ENCODE peak calls at places on chromosome 13, in eight cellular contexts. One of them, this sample, is unnamed.

GRCh38 chr13:37319041-37319443 is 213.6 kb upstream of the CSNK1A1L start:
- DNase-seq in progenitor cell of endocrine pancreas: no peak
- DNase-seq in heart left ventricle: no peak
- DNase-seq in fibroblast of mammary gland: peak
- DNase-seq in K562: no peak
- DNase-seq in cardiac muscle cell: no peak
- DNase-seq in ovary: no peak
- DNase-seq in AG10803: peak
- DNase-seq in this sample: no peak

GRCh38 chr13:40028446-40028845 is 373.0 kb downstream of the COG6 start:
- DNase-seq in progenitor cell of endocrine pancreas: no peak
- DNase-seq in heart left ventricle: no peak
- DNase-seq in fibroblast of mammary gland: no peak
- DNase-seq in K562: no peak
- DNase-seq in cardiac muscle cell: no peak
- DNase-seq in ovary: no peak
- DNase-seq in AG10803: no peak
- DNase-seq in this sample: no peak

GRCh38 chr13:18948012-18948663 is 233.5 kb downstream of the TUBA3C start:
- DNase-seq in progenitor cell of endocrine pancreas: no peak
- DNase-seq in heart left ventricle: no peak
- DNase-seq in fibroblast of mammary gland: no peak
- DNase-seq in K562: no peak
- DNase-seq in cardiac muscle cell: no peak
- DNase-seq in ovary: no peak
- DNase-seq in AG10803: no peak
- DNase-seq in this sample: no peak

GRCh38 chr13:97072297-97072696 is 78.0 kb upstream of the OXGR1 start:
- DNase-seq in progenitor cell of endocrine pancreas: no peak
- DNase-seq in heart left ventricle: no peak
- DNase-seq in fibroblast of mammary gland: no peak
- DNase-seq in K562: no peak
- DNase-seq in cardiac muscle cell: no peak
- DNase-seq in ovary: no peak
- DNase-seq in AG10803: no peak
- DNase-seq in this sample: no peak

GRCh38 chr13:112818040-112818697 is 128.3 kb downstream of the ATP11A start:
- DNase-seq in progenitor cell of endocrine pancreas: no peak
- DNase-seq in heart left ventricle: no peak
- DNase-seq in fibroblast of mammary gland: no peak
- DNase-seq in K562: no peak
- DNase-seq in cardiac muscle cell: no peak
- DNase-seq in ovary: no peak
- DNase-seq in AG10803: no peak
- DNase-seq in this sample: no peak

GRCh38 chr13:40968416-40969000 is 50.6 kb downstream of the ELF1 start:
- DNase-seq in progenitor cell of endocrine pancreas: no peak
- DNase-seq in heart left ventricle: no peak
- DNase-seq in fibroblast of mammary gland: no peak
- DNase-seq in K562: no peak
- DNase-seq in cardiac muscle cell: no peak
- DNase-seq in ovary: no peak
- DNase-seq in AG10803: peak
- DNase-seq in this sample: no peak

GRCh38 chr13:85709072-85709471 is 90.1 kb downstream of the SLITRK6 start:
- DNase-seq in progenitor cell of endocrine pancreas: no peak
- DNase-seq in heart left ventricle: no peak
- DNase-seq in fibroblast of mammary gland: no peak
- DNase-seq in K562: no peak
- DNase-seq in cardiac muscle cell: peak
- DNase-seq in ovary: no peak
- DNase-seq in AG10803: no peak
- DNase-seq in this sample: no peak

GRCh38 chr13:41813426-41813825 is 147.5 kb downstream of the VWA8 start:
- DNase-seq in progenitor cell of endocrine pancreas: no peak
- DNase-seq in heart left ventricle: no peak
- DNase-seq in fibroblast of mammary gland: peak
- DNase-seq in K562: no peak
- DNase-seq in cardiac muscle cell: peak
- DNase-seq in ovary: no peak
- DNase-seq in AG10803: peak
- DNase-seq in this sample: no peak

GRCh38 chr13:32955881-32956594 is 60.2 kb upstream of the KL start:
- DNase-seq in progenitor cell of endocrine pancreas: no peak
- DNase-seq in heart left ventricle: no peak
- DNase-seq in fibroblast of mammary gland: peak
- DNase-seq in K562: no peak
- DNase-seq in cardiac muscle cell: no peak
- DNase-seq in ovary: no peak
- DNase-seq in AG10803: no peak
- DNase-seq in this sample: no peak

GRCh38 chr13:76048675-76049396 is 412.7 kb downstream of the LMO7 start:
- DNase-seq in progenitor cell of endocrine pancreas: no peak
- DNase-seq in heart left ventricle: no peak
- DNase-seq in fibroblast of mammary gland: no peak
- DNase-seq in K562: no peak
- DNase-seq in cardiac muscle cell: peak
- DNase-seq in ovary: no peak
- DNase-seq in AG10803: no peak
- DNase-seq in this sample: no peak

GRCh38 chr13:66154354-66154753 is 1075.8 kb downstream of the PCDH9 start:
- DNase-seq in progenitor cell of endocrine pancreas: no peak
- DNase-seq in heart left ventricle: no peak
- DNase-seq in fibroblast of mammary gland: no peak
- DNase-seq in K562: no peak
- DNase-seq in cardiac muscle cell: no peak
- DNase-seq in ovary: no peak
- DNase-seq in AG10803: peak
- DNase-seq in this sample: no peak

GRCh38 chr13:79710376-79710775 is 229.4 kb downstream of the NDFIP2 start:
- DNase-seq in progenitor cell of endocrine pancreas: no peak
- DNase-seq in heart left ventricle: no peak
- DNase-seq in fibroblast of mammary gland: peak
- DNase-seq in K562: no peak
- DNase-seq in cardiac muscle cell: peak
- DNase-seq in ovary: no peak
- DNase-seq in AG10803: peak
- DNase-seq in this sample: peak

GRCh38 chr13:94700536-94700935 is 11.8 kb downstream of the SOX21 start:
- DNase-seq in progenitor cell of endocrine pancreas: no peak
- DNase-seq in heart left ventricle: no peak
- DNase-seq in fibroblast of mammary gland: no peak
- DNase-seq in K562: no peak
- DNase-seq in cardiac muscle cell: no peak
- DNase-seq in ovary: no peak
- DNase-seq in AG10803: no peak
- DNase-seq in this sample: no peak
- TF ChIP-seq CTCF in progenitor cell of endocrine pancreas: no peak
- TF ChIP-seq CTCF in heart left ventricle: no peak
- TF ChIP-seq CTCF in fibroblast of mammary gland: no peak
- TF ChIP-seq CTCF in K562: no peak
- TF ChIP-seq CTCF in cardiac muscle cell: no peak
- TF ChIP-seq CTCF in ovary: no peak
- TF ChIP-seq CTCF in AG10803: no peak
- TF ChIP-seq CTCF in this sample: no peak

GRCh38 chr13:99417151-99417820 is 84.0 kb upstream of the TM9SF2 start:
- DNase-seq in progenitor cell of endocrine pancreas: no peak
- DNase-seq in heart left ventricle: no peak
- DNase-seq in fibroblast of mammary gland: no peak
- DNase-seq in K562: no peak
- DNase-seq in cardiac muscle cell: no peak
- DNase-seq in ovary: no peak
- DNase-seq in AG10803: no peak
- DNase-seq in this sample: no peak
- TF ChIP-seq CTCF in progenitor cell of endocrine pancreas: no peak
- TF ChIP-seq CTCF in heart left ventricle: no peak
- TF ChIP-seq CTCF in fibroblast of mammary gland: no peak
- TF ChIP-seq CTCF in K562: no peak
- TF ChIP-seq CTCF in cardiac muscle cell: no peak
- TF ChIP-seq CTCF in ovary: no peak
- TF ChIP-seq CTCF in AG10803: no peak
- TF ChIP-seq CTCF in this sample: no peak

GRCh38 chr13:26128676-26129075 is 76.9 kb upstream of the SHISA2 start:
- DNase-seq in progenitor cell of endocrine pancreas: no peak
- DNase-seq in heart left ventricle: no peak
- DNase-seq in fibroblast of mammary gland: no peak
- DNase-seq in K562: no peak
- DNase-seq in cardiac muscle cell: no peak
- DNase-seq in ovary: no peak
- DNase-seq in AG10803: no peak
- DNase-seq in this sample: peak

GRCh38 chr13:26133286-26133685 is 81.5 kb upstream of the SHISA2 start:
- DNase-seq in progenitor cell of endocrine pancreas: no peak
- DNase-seq in heart left ventricle: no peak
- DNase-seq in fibroblast of mammary gland: no peak
- DNase-seq in K562: no peak
- DNase-seq in cardiac muscle cell: peak
- DNase-seq in ovary: no peak
- DNase-seq in AG10803: no peak
- DNase-seq in this sample: no peak

GRCh38 chr13:26133851-26134250 is 82.0 kb upstream of the SHISA2 start:
- DNase-seq in progenitor cell of endocrine pancreas: no peak
- DNase-seq in heart left ventricle: no peak
- DNase-seq in fibroblast of mammary gland: no peak
- DNase-seq in K562: no peak
- DNase-seq in cardiac muscle cell: peak
- DNase-seq in ovary: no peak
- DNase-seq in AG10803: no peak
- DNase-seq in this sample: no peak

DNA sequence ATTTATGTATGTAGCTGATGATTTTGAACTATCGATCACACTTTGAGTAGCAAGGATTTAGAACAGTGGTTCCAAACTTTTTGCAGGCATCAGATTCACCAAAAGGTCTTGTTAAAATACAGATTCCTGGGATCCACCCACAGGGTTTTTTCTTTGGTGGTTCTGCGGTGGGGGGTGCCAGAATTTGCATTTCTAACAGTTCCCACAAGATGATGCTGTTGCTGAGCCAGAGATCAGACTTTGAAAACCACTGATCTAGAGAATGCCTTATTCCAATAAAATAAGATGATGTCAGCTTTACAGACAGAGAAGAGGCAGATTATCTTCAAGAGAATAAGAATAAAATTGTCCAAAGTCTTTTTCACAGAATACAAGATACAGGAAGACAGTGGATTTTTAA is 80.9 kb upstream of the SHISA2 start:
- DNase-seq in progenitor cell of endocrine pancreas: no peak
- DNase-seq in heart left ventricle: no peak
- DNase-seq in fibroblast of mammary gland: peak
- DNase-seq in K562: no peak
- DNase-seq in cardiac muscle cell: peak
- DNase-seq in ovary: no peak
- DNase-seq in AG10803: peak
- DNase-seq in this sample: peak
- TF ChIP-seq CTCF in progenitor cell of endocrine pancreas: no peak
- TF ChIP-seq CTCF in heart left ventricle: no peak
- TF ChIP-seq CTCF in fibroblast of mammary gland: peak
- TF ChIP-seq CTCF in K562: peak
- TF ChIP-seq CTCF in cardiac muscle cell: peak
- TF ChIP-seq CTCF in ovary: no peak
- TF ChIP-seq CTCF in AG10803: peak
- TF ChIP-seq CTCF in this sample: no peak

DNA sequence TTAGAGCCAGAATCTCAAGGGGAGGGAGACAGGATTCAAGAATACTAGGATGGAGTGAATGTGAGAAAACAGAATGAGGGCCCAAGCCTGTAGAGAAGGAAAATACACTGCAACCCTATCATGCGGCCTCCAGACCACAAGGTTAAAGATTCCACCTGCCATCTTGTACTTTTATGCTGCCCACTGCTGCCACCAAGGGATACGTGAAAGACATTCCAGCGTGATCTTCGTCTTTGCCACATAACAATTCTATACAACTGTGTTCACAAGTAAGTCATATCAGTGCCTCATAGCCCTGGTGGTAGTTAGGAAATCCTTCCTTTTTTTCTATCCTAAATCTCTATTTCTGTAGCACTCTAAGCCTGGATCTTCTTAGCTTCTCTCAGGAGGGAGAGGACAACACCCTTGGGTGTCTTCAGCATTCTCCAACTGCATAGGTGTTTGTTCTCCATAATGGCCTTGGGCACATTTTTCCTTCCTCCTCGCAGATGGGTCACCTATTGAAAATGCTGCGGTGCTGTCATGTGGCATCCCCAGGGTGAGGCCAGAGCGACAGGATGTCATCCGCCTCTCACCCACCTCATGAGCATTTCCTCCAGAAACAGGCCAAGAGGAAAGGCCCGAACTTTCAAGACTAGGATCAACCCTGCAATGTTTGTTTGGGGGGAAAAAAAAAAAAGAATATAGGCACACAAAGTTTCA is 13.6 kb downstream of the TPT1 start:
- DNase-seq in progenitor cell of endocrine pancreas: no peak
- DNase-seq in heart left ventricle: no peak
- DNase-seq in fibroblast of mammary gland: no peak
- DNase-seq in K562: no peak
- DNase-seq in cardiac muscle cell: no peak
- DNase-seq in ovary: no peak
- DNase-seq in AG10803: no peak
- DNase-seq in this sample: no peak
- TF ChIP-seq CTCF in progenitor cell of endocrine pancreas: no peak
- TF ChIP-seq CTCF in heart left ventricle: no peak
- TF ChIP-seq CTCF in fibroblast of mammary gland: no peak
- TF ChIP-seq CTCF in K562: no peak
- TF ChIP-seq CTCF in cardiac muscle cell: no peak
- TF ChIP-seq CTCF in ovary: no peak
- TF ChIP-seq CTCF in AG10803: no peak
- TF ChIP-seq CTCF in this sample: no peak

DNA sequence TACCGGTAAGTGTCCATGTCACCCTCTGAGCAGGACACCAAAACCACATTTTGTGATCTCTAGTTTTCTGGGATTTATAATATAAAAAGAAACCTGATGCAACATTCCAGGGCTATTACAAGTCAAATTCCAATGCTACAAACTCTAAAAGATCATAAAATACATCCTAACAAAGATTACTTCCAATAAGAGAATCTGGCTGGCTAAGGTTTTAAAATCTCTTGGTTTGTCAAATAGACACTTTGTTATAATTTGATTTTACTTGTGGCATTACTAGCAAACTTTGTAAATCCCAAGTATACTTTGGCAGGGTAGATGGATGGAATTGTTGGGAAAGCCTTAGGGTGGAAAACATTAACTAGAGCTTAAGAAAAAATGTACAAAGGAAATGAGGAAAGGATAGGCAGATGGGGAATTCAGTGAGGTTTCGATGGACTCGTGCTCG is 74.0 kb upstream of the POMP start:
- DNase-seq in progenitor cell of endocrine pancreas: no peak
- DNase-seq in heart left ventricle: no peak
- DNase-seq in fibroblast of mammary gland: peak
- DNase-seq in K562: no peak
- DNase-seq in cardiac muscle cell: peak
- DNase-seq in ovary: no peak
- DNase-seq in AG10803: peak
- DNase-seq in this sample: no peak
- TF ChIP-seq CTCF in progenitor cell of endocrine pancreas: no peak
- TF ChIP-seq CTCF in heart left ventricle: no peak
- TF ChIP-seq CTCF in fibroblast of mammary gland: no peak
- TF ChIP-seq CTCF in K562: no peak
- TF ChIP-seq CTCF in cardiac muscle cell: no peak
- TF ChIP-seq CTCF in ovary: no peak
- TF ChIP-seq CTCF in AG10803: peak
- TF ChIP-seq CTCF in this sample: no peak